ENCODE peak calls at places on chromosomes 2 and 18, in seven cellular contexts. D, Y, I, J, T, P and F are unnamed samples.

GRCh38 chr2:160871096-160871495 is 289.1 kb upstream of the TANK start:
- DNase-seq in P (no peak), T (no peak), D (no peak), J (no peak), I (no peak), Y (no peak), F (no peak)

GRCh38 chr18:54717673-54718435 is 110.4 kb upstream of the RAB27B start:
- DNase-seq in T (peak), D (no peak), J (peak), P (peak), I (peak), Y (no peak), F (no peak)

GRCh38 chr2:75155115-75155514 is 44.2 kb downstream of the TACR1 start:
- DNase-seq in T (no peak), Y (no peak), P (no peak), D (no peak), J (no peak), I (no peak), F (no peak)

GRCh38 chr2:184359379-184359778 is 238.9 kb upstream of the ZNF804A start:
- DNase-seq in P (no peak), J (no peak), I (no peak), Y (no peak), T (no peak), D (no peak), F (no peak)

GRCh38 chr2:107721178-107721577 is 105.5 kb upstream of the RGPD4 start:
- DNase-seq in P (no peak), D (no peak), T (no peak), Y (no peak), I (no peak), J (no peak), F (no peak)

GRCh38 chr2:126783341-126783740 is 115.3 kb upstream of the TEX51 start:
- DNase-seq in J (no peak), P (no peak), T (no peak), D (no peak), Y (no peak), I (no peak), F (no peak)

GRCh38 chr2:85750509-85751299 is 3.1 kb upstream of the ATOH8 start:
- DNase-seq in J (no peak), I (no peak), T (peak), Y (peak), P (peak), D (peak), F (peak)

GRCh38 chr2:105375001-105375561 is 23.8 kb downstream of the FHL2 start:
- DNase-seq in P (no peak), T (no peak), D (no peak), Y (no peak), I (no peak), J (no peak), F (no peak)

GRCh38 chr2:241660593-241661213 is 23.2 kb downstream of the ATG4B start:
- DNase-seq in T (no peak), Y (no peak), P (no peak), D (no peak), J (no peak), I (no peak), F (no peak)

GRCh38 chr2:212905640-212906201 is 245.7 kb downstream of the IKZF2 start:
- DNase-seq in Y (peak), D (no peak), P (no peak), T (peak), J (no peak), I (no peak), F (peak)

GRCh38 chr2:181698230-181698629 is 17.9 kb upstream of the NEUROD1 start:
- DNase-seq in T (no peak), Y (no peak), I (no peak), J (no peak), P (no peak), D (no peak), F (no peak)

GRCh38 chr2:181694271-181694670 is 14.0 kb upstream of the NEUROD1 start:
- DNase-seq in P (no peak), I (no peak), J (no peak), Y (no peak), D (no peak), T (no peak), F (no peak)

DNA sequence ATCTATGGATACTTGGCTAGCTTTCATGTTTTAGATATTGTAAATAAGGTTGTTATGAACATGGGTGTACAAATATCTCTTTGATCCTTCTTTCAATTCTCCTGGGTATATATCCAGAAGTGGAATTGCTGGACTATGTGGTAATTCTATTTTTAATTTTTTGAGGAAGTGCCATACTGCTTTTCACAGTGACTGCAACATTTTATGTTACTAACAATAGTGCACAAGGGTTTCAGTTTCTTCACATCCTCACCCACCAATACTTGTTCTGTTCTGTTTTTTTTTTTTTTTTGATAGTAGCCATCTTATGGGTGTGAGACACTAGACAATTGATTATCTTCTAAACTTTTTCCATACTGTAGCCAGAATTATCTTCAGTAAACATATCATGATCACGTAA is 17.3 kb upstream of the NEUROD1 start:
- DNase-seq in T (no peak), I (no peak), D (no peak), P (no peak), Y (no peak), J (no peak), F (no peak)
- TF ChIP-seq POLR2AphosphoS5 in T (no peak), I (no peak), D (no peak), P (no peak), Y (no peak), J (no peak), F (no peak)

DNA sequence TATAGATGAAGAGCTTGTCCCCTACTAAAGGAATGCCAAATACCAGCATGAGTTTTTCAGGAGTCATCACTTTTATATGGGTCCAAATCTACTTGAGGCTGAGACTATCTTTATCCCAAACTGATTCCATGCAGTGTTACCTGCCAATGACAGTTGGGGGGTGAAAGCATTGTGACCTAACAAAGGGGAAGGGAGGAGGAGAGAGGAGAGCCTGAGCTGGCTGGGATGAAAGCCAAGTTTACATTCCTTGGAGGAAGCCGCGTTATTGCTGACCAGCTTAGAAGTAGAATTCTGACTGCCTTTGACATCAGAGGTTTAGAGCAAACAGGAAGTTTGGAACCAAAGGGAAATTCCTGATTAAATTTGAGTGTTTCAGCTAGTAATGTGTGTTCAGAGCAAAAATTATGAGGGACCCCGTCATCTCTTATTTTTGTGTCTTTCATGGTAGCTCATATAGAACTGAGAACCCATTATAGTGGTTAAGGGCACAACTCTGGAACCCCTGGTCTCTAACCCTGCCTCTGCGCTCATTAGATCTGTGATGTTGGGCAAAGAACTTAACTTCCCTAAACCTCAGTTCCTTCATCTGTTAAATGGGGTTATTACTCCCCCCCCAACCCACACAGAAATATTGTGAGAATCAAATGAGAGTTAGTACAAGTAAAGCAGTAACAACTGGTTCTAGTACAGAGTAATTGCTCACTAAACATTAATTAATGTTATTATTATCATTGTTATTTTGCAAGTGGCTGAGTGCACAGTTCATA is 199.3 kb upstream of the EPAS1 start:
- DNase-seq in Y (peak), T (no peak), J (no peak), I (no peak), P (peak), D (no peak), F (peak)
- TF ChIP-seq POLR2AphosphoS5 in Y (peak), T (no peak), J (no peak), I (no peak), P (peak), D (no peak), F (peak)

GRCh38 chr18:79135924-79136323 is 66.7 kb downstream of the ATP9B start:
- DNase-seq in Y (no peak), T (no peak), P (no peak), D (no peak), I (no peak), J (no peak), F (no peak)
- TF ChIP-seq POLR2AphosphoS5 in Y (no peak), T (no peak), P (no peak), D (no peak), I (no peak), J (no peak), F (no peak)

GRCh38 chr2:189580267-189580661 is 322 bp downstream of the SLC40A1 start:
- DNase-seq in Y (peak), D (peak), T (peak), P (peak), I (no peak), J (peak), F (peak)

GRCh38 chr2:189582140-189582825 is 1.7 kb upstream of the SLC40A1 start:
- DNase-seq in J (no peak), Y (no peak), T (no peak), P (no peak), I (no peak), D (no peak), F (no peak)

GRCh38 chr2:189581354-189582139 is 961 bp upstream of the SLC40A1 start:
- DNase-seq in Y (peak), T (peak), I (no peak), J (peak), P (peak), D (peak), F (peak)

GRCh38 chr2:189579585-189579984 is 1.0 kb downstream of the SLC40A1 start:
- DNase-seq in D (no peak), I (no peak), P (no peak), Y (no peak), J (no peak), T (no peak), F (peak)

DNA sequence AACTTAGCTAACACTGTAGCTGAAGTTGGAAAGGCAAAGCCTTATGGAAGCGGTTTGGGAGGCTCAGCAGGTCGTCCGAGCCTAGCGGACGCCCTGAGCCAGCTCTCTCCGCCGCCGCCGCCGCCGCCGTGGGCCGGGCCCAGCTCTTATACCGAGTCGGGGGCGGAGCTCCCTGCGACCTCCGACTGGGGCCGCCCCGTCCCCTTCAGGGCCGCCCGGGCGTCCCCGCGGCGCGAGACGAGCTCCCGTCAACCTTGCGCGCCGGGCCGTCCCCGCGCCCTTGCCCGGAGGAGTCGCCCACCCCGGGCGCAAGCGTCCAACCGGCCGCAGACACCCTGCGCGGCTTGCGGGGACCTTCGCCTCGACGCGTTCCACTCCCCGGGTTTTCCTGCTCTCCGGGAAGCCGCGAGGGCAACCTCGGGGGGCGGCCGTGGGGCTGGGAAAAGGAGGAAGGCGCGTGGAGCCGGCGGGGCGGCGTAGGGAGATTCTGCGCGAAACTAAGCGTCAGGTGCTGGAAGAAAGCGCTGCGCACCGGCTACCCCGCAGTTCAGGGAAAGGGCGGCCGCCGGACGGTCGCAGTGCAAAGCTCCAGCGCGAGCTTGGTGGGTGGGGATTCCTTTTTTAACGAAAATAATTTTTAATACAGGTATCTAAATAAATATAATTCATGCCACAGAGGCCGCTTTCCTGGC is at the start of gene SLC40A1:
- DNase-seq in Y (peak), P (peak), D (peak), I (peak), T (peak), J (peak), F (peak)
- TF ChIP-seq POLR2AphosphoS5 in Y (peak), P (peak), D (peak), I (no peak), T (no peak), J (no peak), F (no peak)

GRCh38 chr2:239222346-239223028 is 178.3 kb downstream of the HDAC4 start:
- DNase-seq in J (no peak), D (no peak), I (no peak), Y (no peak), T (no peak), P (peak), F (no peak)
- TF ChIP-seq POLR2AphosphoS5 in J (no peak), D (no peak), I (no peak), Y (no peak), T (no peak), P (no peak), F (peak)

GRCh38 chr2:238427435-238428162 is 872 bp downstream of the ASB1 start:
- DNase-seq in J (no peak), Y (no peak), I (no peak), P (peak), D (peak), T (no peak), F (no peak)
- TF ChIP-seq POLR2AphosphoS5 in J (no peak), Y (no peak), I (no peak), P (no peak), D (no peak), T (no peak), F (no peak)